ENCODE peak calls at places on chromosomes 11 and 22, in five cellular contexts. M is NCI-H69, N is cardiac muscle cell, U is NCI-H460, Q is NCI-H1694. K is an unnamed sample.

GRCh38 chr22:37379716-37380115 is 47.6 kb downstream of the ELFN2 start:
- DNase-seq in Q (no peak), M (no peak), N (no peak), U (no peak), K (no peak)

GRCh38 chr11:40722179-40722795 is 737.2 kb downstream of the LRRC4C start:
- DNase-seq in Q (peak), N (peak), M (peak), U (no peak), K (no peak)

GRCh38 chr22:44280665-44281188 is 32.0 kb downstream of the SHISAL1 start:
- DNase-seq in N (no peak), U (no peak), M (no peak), Q (no peak), K (no peak)

GRCh38 chr11:1559103-1559951 is 12.7 kb downstream of the DUSP8 start:
- DNase-seq in N (no peak), M (peak), U (peak), Q (peak), K (peak)

GRCh38 chr11:102791271-102792036 is 6.5 kb downstream of the MMP1 start:
- DNase-seq in M (no peak), N (peak), U (no peak), Q (no peak), K (no peak)

GRCh38 chr11:46378811-46379482 is 2.5 kb upstream of the MDK start:
- DNase-seq in U (no peak), Q (no peak), N (no peak), M (no peak), K (no peak)

GRCh38 chr22:39309364-39309861 is 10.0 kb downstream of the RPL3 start:
- DNase-seq in N (no peak), Q (no peak), U (no peak), M (no peak), K (no peak)

GRCh38 chr11:64848779-64849599 is 4.5 kb upstream of the CDC42BPG start:
- DNase-seq in Q (no peak), M (peak), U (no peak), N (no peak), K (no peak)

GRCh38 chr11:66868726-66869291 is 11.9 kb downstream of the LRFN4 start:
- DNase-seq in M (peak), N (peak), Q (no peak), U (peak), K (peak)

GRCh38 chr11:11027271-11027670 is 169.4 kb upstream of the ZBED5 start:
- DNase-seq in U (no peak), Q (no peak), M (no peak), N (no peak), K (no peak)

GRCh38 chr22:44645531-44645930 is 56.5 kb upstream of the PRR5 start:
- DNase-seq in Q (no peak), M (no peak), U (no peak), N (no peak), K (no peak)

GRCh38 chr11:133904818-133905515 is 51.8 kb downstream of the IGSF9B start:
- DNase-seq in M (no peak), Q (no peak), U (no peak), N (no peak), K (no peak)

GRCh38 chr11:94550513-94550912 is 6.8 kb downstream of the FUT4 start:
- DNase-seq in U (no peak), M (no peak), N (no peak), Q (no peak), K (no peak)

GRCh38 chr11:68579455-68579854 is 104.9 kb upstream of the GAL start:
- DNase-seq in U (peak), M (no peak), Q (no peak), N (no peak), K (peak)

GRCh38 chr11:12540913-12541587 is 133.2 kb upstream of the TEAD1 start:
- DNase-seq in N (no peak), U (no peak), M (no peak), Q (no peak), K (no peak)

GRCh38 chr22:37273126-37273845 is 9.0 kb upstream of the CYTH4 start:
- DNase-seq in N (no peak), M (no peak), Q (no peak), U (no peak), K (no peak)

GRCh38 chr11:67280791-67281551 is 8.1 kb upstream of the ANKRD13D start:
- DNase-seq in N (no peak), Q (no peak), U (no peak), M (no peak), K (no peak)

GRCh38 chr11:45096636-45097035 is 49.8 kb upstream of the PRDM11 start:
- DNase-seq in N (no peak), M (no peak), U (no peak), Q (no peak), K (no peak)

GRCh38 chr11:65781962-65782815 is 1.4 kb upstream of the AP5B1 start:
- DNase-seq in U (no peak), M (peak), Q (no peak), N (no peak), K (no peak)

GRCh38 chr22:42967933-42968332 is 47.0 kb downstream of the PACSIN2 start:
- DNase-seq in U (no peak), Q (no peak), M (no peak), N (no peak), K (no peak)

GRCh38 chr11:122917311-122917710 is 34.8 kb downstream of the JHY start:
- DNase-seq in M (peak), Q (no peak), U (no peak), N (no peak), K (no peak)

GRCh38 chr22:49268924-49269323 is 558.7 kb downstream of the BRD1 start:
- DNase-seq in N (no peak), U (no peak), M (no peak), Q (no peak), K (no peak)

GRCh38 chr11:79440451-79441158 is at the start of gene TENM4:
- DNase-seq in Q (peak), N (peak), M (peak), U (no peak), K (peak)

K was measured in NCI-H510A treated with DMSO at 0.1 percent for 48 hours.